ENCODE peak calls at places on chromosomes 13 and 19, in seven cellular contexts. O, P, U, R, Q, N and H are unnamed samples.

GRCh38 chr19:4968462-4969291 is at the start of gene KDM4B:
- DNase-seq in R (peak), N (peak), P (peak), Q (peak), U (peak), O (peak), H (peak)

GRCh38 chr13:38636106-38636505 is 50.8 kb upstream of the FREM2 start:
- DNase-seq in O (no peak), P (no peak), N (no peak), R (no peak), Q (no peak), U (no peak), H (no peak)

GRCh38 chr19:30676990-30677679 is 305.0 kb downstream of the ZNF536 start:
- DNase-seq in U (no peak), R (no peak), O (no peak), P (no peak), N (no peak), Q (no peak), H (no peak)

GRCh38 chr13:48511621-48512232 is 21.2 kb downstream of the RCBTB2 start:
- DNase-seq in R (no peak), Q (no peak), O (no peak), P (no peak), N (no peak), U (peak), H (peak)

GRCh38 chr19:15323496-15324235 is 8.7 kb downstream of the BRD4 start:
- DNase-seq in Q (no peak), N (peak), U (no peak), P (no peak), R (no peak), O (no peak), H (no peak)

GRCh38 chr13:112457081-112457480 is 80.9 kb downstream of the SPACA7 start:
- DNase-seq in R (no peak), O (no peak), P (no peak), U (no peak), Q (no peak), N (no peak), H (no peak)

GRCh38 chr13:98144501-98145350 is 1.8 kb downstream of the FARP1 start:
- DNase-seq in O (no peak), R (no peak), U (peak), Q (no peak), P (no peak), N (no peak), H (no peak)

GRCh38 chr13:40993119-40993518 is 26.0 kb downstream of the ELF1 start:
- DNase-seq in U (no peak), Q (no peak), O (no peak), R (no peak), P (no peak), N (no peak), H (no peak)

GRCh38 chr19:49432141-49433073 is 7.2 kb downstream of the GFY start:
- DNase-seq in U (peak), P (no peak), R (no peak), O (no peak), Q (no peak), N (no peak), H (no peak)

GRCh38 chr13:75181906-75182305 is 300.1 kb downstream of the TBC1D4 start:
- DNase-seq in N (no peak), P (no peak), O (no peak), U (no peak), R (no peak), Q (no peak), H (no peak)

GRCh38 chr13:111632906-111633305 is 312.5 kb downstream of the TEX29 start:
- DNase-seq in R (no peak), P (no peak), U (no peak), O (no peak), Q (no peak), N (no peak), H (no peak)

GRCh38 chr13:35855531-35856019 is 275.6 kb downstream of the DCLK1 start:
- DNase-seq in Q (peak), P (no peak), O (no peak), R (no peak), U (peak), N (no peak), H (no peak)

GRCh38 chr13:46667687-46668281 is 114.8 kb downstream of the LRCH1 start:
- DNase-seq in N (no peak), P (no peak), Q (no peak), U (no peak), R (no peak), O (no peak), H (no peak)

GRCh38 chr19:15438577-15438976 is 11.2 kb downstream of the WIZ start:
- DNase-seq in R (no peak), U (no peak), O (no peak), Q (no peak), N (no peak), P (no peak), H (no peak)